ENCODE peak calls at places on chromosomes 13 and 19, in nine cellular contexts. R is astrocyte, Z is right lobe of liver, I is thoracic aorta, X is fibroblast of lung, F is PC-9, S is Panc1, J is cardiac muscle cell, D is IMR-90. H is an unnamed sample.

GRCh38 chr13:33280923-33281322 is 4.6 kb downstream of the STARD13 start:
- DNase-seq in R (no peak), Z (no peak), I (no peak), X (peak; percentile 63), F (no peak), S (no peak), J (no peak), D (peak; percentile 50), H (no peak)

GRCh38 chr19:3249408-3249807 is 24.9 kb downstream of the CELF5 start:
- DNase-seq in R (no peak), Z (no peak), I (no peak), X (no peak), F (peak; percentile 40), S (no peak), J (no peak), D (no peak), H (peak; percentile 75)

GRCh38 chr19:28691683-28692082 is 521.3 kb downstream of the UQCRFS1 start:
- DNase-seq in R (no peak), Z (no peak), I (no peak), X (no peak), F (no peak), S (no peak), J (no peak), D (no peak), H (no peak)

GRCh38 chr13:87893186-87893585 is 222.0 kb downstream of the SLITRK5 start:
- DNase-seq in R (no peak), Z (no peak), I (no peak), X (no peak), F (no peak), S (no peak), J (no peak), D (no peak), H (no peak)

GRCh38 chr19:51660975-51661600 is 14.5 kb upstream of the SIGLEC14 start:
- DNase-seq in R (peak; percentile 40), Z (peak; percentile 67), I (no peak), X (peak; percentile 54), F (peak; percentile 48), S (no peak), J (peak; percentile 90), D (peak; percentile 72), H (peak; percentile 93)

GRCh38 chr13:22121340-22121739 is 450.5 kb downstream of the FGF9 start:
- DNase-seq in R (no peak), Z (no peak), I (no peak), X (no peak), F (no peak), S (no peak), J (no peak), D (no peak), H (no peak)

GRCh38 chr13:24083141-24083540 is 77.4 kb upstream of the SPATA13 start:
- DNase-seq in R (no peak), Z (no peak), I (no peak), X (no peak), F (no peak), S (no peak), J (no peak), D (no peak), H (peak; percentile 52)

GRCh38 chr19:15195381-15195964 is 5.3 kb downstream of the NOTCH3 start:
- DNase-seq in R (peak; percentile 42), Z (no peak), I (peak; percentile 59), X (peak; percentile 61), F (peak; percentile 89), S (no peak), J (peak; percentile 81), D (peak; percentile 61), H (peak; percentile 92)

GRCh38 chr19:29376855-29377354 is 148.9 kb upstream of the VSTM2B start:
- DNase-seq in R (no peak), Z (no peak), I (no peak), X (no peak), F (no peak), S (no peak), J (no peak), D (no peak), H (peak; percentile 17)

GRCh38 chr13:87667686-87668085 is 3.5 kb upstream of the SLITRK5 start:
- DNase-seq in R (no peak), Z (no peak), I (no peak), X (no peak), F (no peak), S (no peak), J (no peak), D (no peak), H (no peak)

GRCh38 chr13:80086304-80086721 is 254.6 kb downstream of the SPRY2 start:
- DNase-seq in R (peak; percentile 44), Z (no peak), I (no peak), X (peak; percentile 58), F (peak; percentile 96), S (peak; percentile 77), J (no peak), D (peak; percentile 60), H (no peak)
- H3K27ac ChIP-seq in R (no peak overlapping the region), Z (no peak overlapping the region), I (no peak overlapping the region), X (no peak overlapping the region), F (peak overlapping the region; percentile 67), S (peak overlapping the region; percentile 70), J (no peak overlapping the region), D (no peak overlapping the region), H (no peak overlapping the region)

GRCh38 chr13:73060251-73061160 is 1.7 kb downstream of the KLF5 start:
- DNase-seq in R (peak; percentile 82), Z (no peak), I (no peak), X (peak; percentile 86), F (peak; percentile 63), S (no peak), J (no peak), D (peak; percentile 82), H (no peak)

GRCh38 chr13:73058432-73058740 is 419 bp upstream of the KLF5 start:
- DNase-seq in R (no peak), Z (no peak), I (no peak), X (no peak), F (no peak), S (no peak), J (no peak), D (no peak), H (no peak)

GRCh38 chr13:73059460-73060250 is 850 bp downstream of the KLF5 start:
- DNase-seq in R (no peak), Z (peak; percentile 73), I (no peak), X (peak; percentile 36), F (peak; percentile 60), S (no peak), J (peak; percentile 69), D (peak; percentile 10), H (peak; percentile 91)

GRCh38 chr13:73057284-73058025 is 1.4 kb upstream of the KLF5 start:
- DNase-seq in R (no peak), Z (no peak), I (no peak), X (no peak), F (no peak), S (no peak), J (no peak), D (no peak), H (no peak)

DNA sequence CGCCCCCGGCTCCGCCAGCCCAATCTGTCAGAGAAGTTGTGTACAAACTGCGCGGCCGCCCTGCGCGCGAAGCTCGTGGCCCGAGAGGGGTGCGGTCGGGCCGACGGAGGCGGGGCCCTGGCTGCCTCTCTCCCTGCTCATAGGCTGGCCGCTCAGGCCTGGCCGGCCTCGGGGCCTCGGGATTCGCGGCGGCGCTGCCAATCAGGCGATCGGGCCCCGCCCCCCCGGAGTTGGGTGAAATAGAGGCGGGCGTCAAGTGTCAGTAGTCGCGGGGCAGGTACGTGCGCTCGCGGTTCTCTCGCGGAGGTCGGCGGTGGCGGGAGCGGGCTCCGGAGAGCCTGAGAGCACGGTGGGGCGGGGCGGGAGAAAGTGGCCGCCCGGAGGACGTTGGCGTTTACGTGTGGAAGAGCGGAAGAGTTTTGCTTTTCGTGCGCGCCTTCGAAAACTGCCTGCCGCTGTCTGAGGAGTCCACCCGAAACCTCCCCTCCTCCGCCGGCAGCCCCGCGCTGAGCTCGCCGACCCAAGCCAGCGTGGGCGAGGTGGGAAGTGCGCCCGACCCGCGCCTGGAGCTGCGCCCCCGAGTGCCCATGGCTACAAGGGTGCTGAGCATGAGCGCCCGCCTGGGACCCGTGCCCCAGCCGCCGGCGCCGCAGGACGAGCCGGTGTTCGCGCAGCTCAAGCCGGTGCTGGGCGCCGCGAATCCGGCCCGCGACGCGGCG is at the start of gene KLF5:
- DNase-seq in R (peak; percentile 87), Z (peak; percentile 96), I (peak; percentile 86), X (peak; percentile 94), F (peak; percentile 92), S (no peak), J (peak; percentile 98), D (peak; percentile 89), H (peak; percentile 99)
- TF ChIP-seq CTCF in R (no peak), Z (no peak), I (no peak), X (no peak), F (no peak), S (no peak), J (peak; percentile 12), D (no peak), H (no peak)

GRCh38 chr19:49614096-49614857 is 23.3 kb downstream of the PRR12 start:
- DNase-seq in R (peak; percentile 83), Z (no peak), I (no peak), X (peak; percentile 88), F (peak; percentile 75), S (peak; percentile 52), J (no peak), D (peak; percentile 91), H (no peak)
- H3K27ac ChIP-seq in R (peak overlapping the region; percentile 87), Z (no peak overlapping the region), I (no peak overlapping the region), X (peak overlapping the region; percentile 33), F (peak overlapping the region; percentile 84), S (peak overlapping the region; percentile 34), J (no peak overlapping the region), D (peak overlapping the region; percentile 45), H (no peak overlapping the region)

GRCh38 chr13:38637576-38637975 is 49.3 kb upstream of the FREM2 start:
- DNase-seq in R (no peak), Z (no peak), I (no peak), X (no peak), F (no peak), S (no peak), J (no peak), D (no peak), H (no peak)

GRCh38 chr13:38636106-38636505 is 50.8 kb upstream of the FREM2 start:
- DNase-seq in R (no peak), Z (no peak), I (no peak), X (no peak), F (no peak), S (no peak), J (no peak), D (no peak), H (no peak)

GRCh38 chr13:38636756-38637155 is 50.1 kb upstream of the FREM2 start:
- DNase-seq in R (no peak), Z (no peak), I (no peak), X (no peak), F (peak; percentile 42), S (no peak), J (no peak), D (no peak), H (no peak)

DNA sequence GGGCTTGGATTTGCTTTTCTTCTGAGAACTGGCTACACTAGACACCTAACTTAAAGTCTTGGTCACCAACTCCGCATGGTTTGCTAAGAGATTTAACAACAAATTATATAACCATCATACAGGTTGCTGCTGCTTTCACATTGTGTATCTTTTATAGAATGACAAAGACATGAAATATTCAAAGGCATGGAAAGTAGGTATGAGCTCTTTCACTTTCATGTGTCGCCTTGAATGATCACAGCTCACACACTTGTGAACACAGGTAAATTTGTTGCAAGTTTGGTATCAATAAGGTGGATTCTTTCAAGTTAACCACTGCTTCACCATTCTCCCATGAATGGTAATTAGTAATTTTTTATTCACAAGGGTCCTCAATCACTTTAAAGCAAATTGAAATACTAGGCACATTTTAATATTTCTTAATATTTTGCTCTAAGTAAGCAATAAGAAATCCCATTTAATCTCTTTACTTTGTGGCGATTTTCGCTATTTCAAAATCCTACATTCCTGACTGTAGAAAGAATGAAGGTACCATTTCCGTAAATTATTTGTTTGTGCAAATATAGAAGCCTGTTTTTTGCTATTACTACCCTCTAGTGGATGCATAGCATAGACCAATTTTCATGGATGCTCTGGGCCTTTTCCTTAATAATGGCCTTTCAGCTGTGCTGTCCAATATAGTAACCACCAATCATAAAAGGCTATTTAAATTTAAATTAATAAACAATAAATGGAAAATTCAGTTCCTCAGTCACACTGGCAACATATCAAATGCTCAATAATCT is 45.5 kb upstream of the FREM2 start:
- DNase-seq in R (no peak), Z (no peak), I (no peak), X (no peak), F (no peak), S (no peak), J (no peak), D (no peak), H (no peak)
- TF ChIP-seq CTCF in R (peak; percentile 21), Z (no peak), I (no peak), X (peak; percentile 52), F (peak; percentile 53), S (peak; percentile 30), J (peak; percentile 36), D (peak; percentile 14), H (peak; percentile 62)